ENCODE peak calls at places on chromosomes 1 and 21, in seven cellular contexts. B is AG09319; G is pulmonary artery endothelial cell; X is stimulated activated CD8-positive, alpha-beta memory T cell treated with anti-CD3 and anti-CD28 coated beads, Interleukin-4, amount 100 ng/mL, for 48 hours; D is colonic mucosa; R is mucosa of gallbladder; W is NCI-H460. L is an unnamed sample.

GRCh38 chr1:11316701-11317100 is 43.7 kb downstream of the UBIAD1 start:
- DNase-seq in X (no peak), B (no peak), R (no peak), D (no peak), W (no peak), G (no peak), L (no peak)

GRCh38 chr1:58874757-58875755 is 91.2 kb upstream of the JUN start:
- DNase-seq in X (no peak), W (no peak), R (no peak), G (no peak), D (no peak), B (peak), L (no peak)

GRCh38 chr1:89198500-89199072 is at the start of gene GBP4:
- DNase-seq in W (no peak), R (peak), B (no peak), G (peak), D (peak), X (peak), L (peak)

GRCh38 chr1:4825841-4826450 is 171.5 kb downstream of the AJAP1 start:
- DNase-seq in G (no peak), R (no peak), B (no peak), X (no peak), W (no peak), D (no peak), L (no peak)

GRCh38 chr1:1006305-1007159 is 6.6 kb upstream of the HES4 start:
- DNase-seq in G (no peak), D (peak), B (no peak), X (no peak), R (peak), W (no peak), L (no peak)

GRCh38 chr1:28329395-28330153 is 734 bp downstream of the MED18 start:
- DNase-seq in W (no peak), D (peak), X (peak), B (no peak), R (no peak), G (no peak), L (peak)

GRCh38 chr21:42423197-42423675 is 19.5 kb downstream of the UBASH3A start:
- DNase-seq in W (no peak), G (no peak), X (peak), D (no peak), R (no peak), B (no peak), L (peak)

GRCh38 chr1:14924012-14924452 is 229.5 kb upstream of the TMEM51 start:
- DNase-seq in B (peak), D (peak), G (no peak), X (peak), R (peak), W (peak), L (peak)

GRCh38 chr1:24186031-24186710 is 918 bp downstream of the IFNLR1 start:
- DNase-seq in B (no peak), X (no peak), G (no peak), D (no peak), W (no peak), R (no peak), L (peak)

GRCh38 chr1:25795955-25796806 is 3.8 kb upstream of the SELENON start:
- DNase-seq in R (no peak), G (no peak), X (peak), B (no peak), D (no peak), W (no peak), L (peak)

GRCh38 chr1:178393370-178393769 is 103.4 kb downstream of the CLEC20A start:
- DNase-seq in G (no peak), D (no peak), W (no peak), B (no peak), R (no peak), X (no peak), L (no peak)

GRCh38 chr1:148166558-148167492 is 14.7 kb upstream of the NBPF11 start:
- DNase-seq in B (no peak), X (no peak), R (no peak), D (no peak), W (no peak), G (no peak), L (no peak)

GRCh38 chr1:154867841-154868610 is 2.1 kb downstream of the KCNN3 start:
- DNase-seq in X (no peak), D (no peak), G (no peak), R (no peak), B (no peak), W (no peak), L (no peak)

GRCh38 chr21:44893278-44893556 is 19.7 kb upstream of the PTTG1IP start:
- DNase-seq in G (no peak), R (no peak), D (no peak), X (no peak), W (no peak), B (no peak), L (no peak)

GRCh38 chr1:30612666-30613065 is 110.7 kb downstream of the MATN1 start:
- DNase-seq in G (no peak), W (no peak), B (no peak), D (no peak), R (no peak), X (no peak), L (no peak)

GRCh38 chr1:41330588-41331545 is 30.4 kb upstream of the FOXO6 start:
- DNase-seq in R (no peak), B (no peak), D (peak), X (no peak), W (no peak), G (no peak), L (no peak)

GRCh38 chr1:6996371-6996770 is 211.1 kb downstream of the CAMTA1 start:
- DNase-seq in R (no peak), X (no peak), B (no peak), W (no peak), G (no peak), D (no peak), L (no peak)

GRCh38 chr1:151705739-151706463 is 10.7 kb downstream of the CELF3 start:
- DNase-seq in W (no peak), D (peak), X (no peak), G (no peak), B (no peak), R (no peak), L (no peak)

GRCh38 chr1:68725353-68725752 is 228.5 kb upstream of the DEPDC1 start:
- DNase-seq in R (peak), G (no peak), D (no peak), B (no peak), X (no peak), W (no peak), L (no peak)

GRCh38 chr21:36909901-36910561 is 56.4 kb downstream of the HLCS start:
- DNase-seq in X (no peak), G (peak), D (no peak), B (peak), W (peak), R (no peak), L (peak)

GRCh38 chr1:29519733-29520132 is 283.4 kb downstream of the PTPRU start:
- DNase-seq in X (no peak), G (no peak), R (no peak), W (no peak), B (no peak), D (peak), L (no peak)

GRCh38 chr1:85374160-85374559 is 90.8 kb downstream of the DDAH1 start:
- DNase-seq in G (peak), W (no peak), R (peak), X (no peak), D (no peak), B (no peak), L (no peak)

GRCh38 chr1:153800516-153800915 is 25.3 kb downstream of the SLC27A3 start:
- DNase-seq in X (no peak), G (no peak), W (no peak), B (no peak), R (no peak), D (no peak), L (no peak)

GRCh38 chr1:24727490-24728214 is 17.6 kb upstream of the CLIC4 start:
- DNase-seq in G (no peak), W (no peak), B (peak), R (peak), X (no peak), D (peak), L (no peak)

GRCh38 chr1:168654198-168654910 is 74.7 kb downstream of the DPT start:
- DNase-seq in R (no peak), G (no peak), D (no peak), X (no peak), B (no peak), W (no peak), L (no peak)

GRCh38 chr1:186865253-186865652 is 36.5 kb downstream of the PLA2G4A start:
- DNase-seq in W (no peak), B (no peak), R (no peak), D (no peak), G (no peak), X (no peak), L (no peak)

GRCh38 chr1:205664399-205665108 is 15.8 kb downstream of the SLC45A3 start:
- DNase-seq in G (no peak), W (no peak), X (no peak), D (peak), B (no peak), R (no peak), L (no peak)

GRCh38 chr21:45330075-45330781 is 42.5 kb upstream of the POFUT2 start:
- DNase-seq in G (no peak), R (peak), W (no peak), B (no peak), X (no peak), D (no peak), L (no peak)

GRCh38 chr21:23384679-23385078 is 2222.6 kb downstream of the MRPL39 start:
- DNase-seq in R (no peak), X (no peak), D (no peak), W (no peak), G (no peak), B (no peak), L (no peak)

GRCh38 chr1:201556841-201557571 is 18.1 kb downstream of the NAV1 start:
- DNase-seq in B (no peak), D (no peak), R (no peak), X (no peak), W (no peak), G (no peak), L (no peak)

GRCh38 chr1:62444701-62445100 is 7.9 kb downstream of the USP1 start:
- DNase-seq in W (no peak), D (no peak), X (no peak), R (no peak), G (no peak), B (no peak), L (no peak)

GRCh38 chr1:11736746-11737639 is 1.1 kb downstream of the AGTRAP start:
- DNase-seq in G (no peak), R (peak), B (no peak), D (peak), X (peak), W (no peak), L (peak)

GRCh38 chr21:28283652-28284490 is 708.8 kb downstream of the LTN1 start:
- DNase-seq in G (peak), W (no peak), X (no peak), D (no peak), B (peak), R (peak), L (no peak)

GRCh38 chr1:202164271-202165037 is 4.1 kb upstream of the PTPN7 start:
- DNase-seq in G (no peak), W (no peak), D (no peak), R (no peak), X (peak), B (no peak), L (peak)

GRCh38 chr1:116006486-116006964 is 30.2 kb downstream of the SLC22A15 start:
- DNase-seq in B (no peak), G (no peak), D (no peak), W (no peak), X (no peak), R (no peak), L (no peak)

L was measured in activated effector memory CD4-positive, alpha-beta T cell treated with anti-CD3 and anti-CD28 coated beads, Interleukin-2, amount 50 U/mL, for 16 hours.